ENCODE peak calls at places on chromosomes 5 and 9, in five cellular contexts. R, T, L, G and V are unnamed samples.

GRCh38 chr5:74685979-74686631 is 1.1 kb downstream of the HEXB start:
- DNase-seq in R (no peak), T (peak), G (no peak), L (no peak), V (peak)

GRCh38 chr9:104618104-104618503 is at the start of gene OR13C9:
- DNase-seq in R (no peak), T (no peak), G (no peak), L (no peak), V (no peak)

GRCh38 chr5:131252824-131253171 is 11.1 kb upstream of the CDC42SE2 start:
- DNase-seq in T (no peak), L (no peak), G (no peak), R (no peak), V (peak)

GRCh38 chr9:93541005-93541404 is 35.4 kb upstream of the PHF2 start:
- DNase-seq in L (no peak), T (no peak), R (no peak), G (no peak), V (no peak)

GRCh38 chr5:30505014-30505886 is 688.2 kb upstream of the CDH6 start:
- DNase-seq in R (peak), L (no peak), T (no peak), G (no peak), V (no peak)

GRCh38 chr9:14452539-14452938 is 138.6 kb upstream of the NFIB start:
- DNase-seq in T (peak), R (no peak), G (no peak), L (no peak), V (no peak)

GRCh38 chr5:16673241-16673998 is 56.6 kb upstream of the RETREG1 start:
- DNase-seq in T (no peak), R (no peak), G (no peak), L (no peak), V (no peak)

GRCh38 chr9:6184749-6185645 is 30.6 kb upstream of the IL33 start:
- DNase-seq in R (no peak), L (no peak), G (no peak), T (no peak), V (no peak)

GRCh38 chr9:83656032-83656680 is 33.2 kb downstream of the IDNK start:
- DNase-seq in L (no peak), T (no peak), R (no peak), G (no peak), V (no peak)

GRCh38 chr9:95382433-95382832 is 64.9 kb upstream of the FANCC start:
- DNase-seq in T (no peak), R (no peak), G (no peak), L (peak), V (no peak)

GRCh38 chr5:96509313-96509712 is 76.3 kb upstream of the PCSK1 start:
- DNase-seq in R (no peak), L (no peak), T (no peak), G (no peak), V (no peak)

GRCh38 chr9:111691686-111692329 is 30.4 kb downstream of the GNG10 start:
- DNase-seq in T (peak), G (peak), R (peak), L (peak), V (no peak)

GRCh38 chr5:141506381-141507155 is 17.7 kb downstream of the PCDHGC5 start:
- DNase-seq in L (no peak), T (no peak), R (no peak), G (no peak), V (no peak)

GRCh38 chr5:135462304-135462703 is 10.2 kb upstream of the TIFAB start:
- DNase-seq in G (peak), T (peak), L (peak), R (no peak), V (no peak)

GRCh38 chr5:169592937-169593650 is 9.5 kb downstream of the SPDL1 start:
- DNase-seq in G (no peak), L (no peak), T (no peak), R (no peak), V (no peak)

GRCh38 chr9:35407846-35408245 is 82.1 kb upstream of the RUSC2 start:
- DNase-seq in L (no peak), T (no peak), R (no peak), G (peak), V (peak)

GRCh38 chr9:34992376-34992951 is 2.9 kb downstream of the DNAJB5 start:
- DNase-seq in L (peak), R (no peak), G (no peak), T (no peak), V (no peak)

GRCh38 chr9:72691671-72692070 is 170.3 kb downstream of the TMC1 start:
- DNase-seq in G (no peak), R (no peak), L (no peak), T (no peak), V (no peak)

GRCh38 chr5:115497200-115497599 is 47.4 kb downstream of the FEM1C start:
- DNase-seq in R (no peak), L (no peak), G (no peak), T (no peak), V (no peak)

GRCh38 chr9:129559506-129559881 is 61.4 kb downstream of the C9orf50 start:
- DNase-seq in T (no peak), G (no peak), L (no peak), R (no peak), V (no peak)

GRCh38 chr5:67165524-67166459 is 30.8 kb downstream of the CD180 start:
- DNase-seq in G (peak), R (no peak), T (peak), L (peak), V (peak)
- H3K4me3 ChIP-seq in G (peak), R (no peak), T (no peak), L (peak), V (no peak)

DNA sequence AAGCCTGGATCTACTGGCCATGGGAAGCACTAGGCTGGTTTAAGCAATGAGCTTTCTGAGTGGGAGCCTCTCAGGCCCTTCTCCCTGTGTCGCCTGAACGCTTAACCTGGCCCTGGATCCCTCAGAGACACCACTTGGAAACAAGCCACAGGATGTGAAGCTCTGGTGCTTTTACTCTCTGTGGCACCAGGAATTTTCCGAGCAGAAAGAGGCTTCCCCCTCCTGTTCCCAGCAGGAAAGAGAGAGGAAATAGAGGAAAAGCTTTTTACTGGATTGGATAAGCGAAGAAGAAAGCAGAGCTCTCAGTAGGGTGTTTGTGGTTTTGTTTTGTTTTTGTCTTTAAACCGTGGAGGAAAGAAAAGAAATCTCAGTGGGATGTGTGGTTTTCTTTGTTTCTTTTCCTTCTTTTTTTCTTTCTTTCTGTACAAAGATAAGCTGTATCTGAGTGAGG is 34.5 kb downstream of the COL15A1 start:
- DNase-seq in T (no peak), L (no peak), R (no peak), G (peak), V (no peak)
- TF ChIP-seq REST in T (no peak), L (no peak), R (no peak), G (no peak), V (no peak)

DNA sequence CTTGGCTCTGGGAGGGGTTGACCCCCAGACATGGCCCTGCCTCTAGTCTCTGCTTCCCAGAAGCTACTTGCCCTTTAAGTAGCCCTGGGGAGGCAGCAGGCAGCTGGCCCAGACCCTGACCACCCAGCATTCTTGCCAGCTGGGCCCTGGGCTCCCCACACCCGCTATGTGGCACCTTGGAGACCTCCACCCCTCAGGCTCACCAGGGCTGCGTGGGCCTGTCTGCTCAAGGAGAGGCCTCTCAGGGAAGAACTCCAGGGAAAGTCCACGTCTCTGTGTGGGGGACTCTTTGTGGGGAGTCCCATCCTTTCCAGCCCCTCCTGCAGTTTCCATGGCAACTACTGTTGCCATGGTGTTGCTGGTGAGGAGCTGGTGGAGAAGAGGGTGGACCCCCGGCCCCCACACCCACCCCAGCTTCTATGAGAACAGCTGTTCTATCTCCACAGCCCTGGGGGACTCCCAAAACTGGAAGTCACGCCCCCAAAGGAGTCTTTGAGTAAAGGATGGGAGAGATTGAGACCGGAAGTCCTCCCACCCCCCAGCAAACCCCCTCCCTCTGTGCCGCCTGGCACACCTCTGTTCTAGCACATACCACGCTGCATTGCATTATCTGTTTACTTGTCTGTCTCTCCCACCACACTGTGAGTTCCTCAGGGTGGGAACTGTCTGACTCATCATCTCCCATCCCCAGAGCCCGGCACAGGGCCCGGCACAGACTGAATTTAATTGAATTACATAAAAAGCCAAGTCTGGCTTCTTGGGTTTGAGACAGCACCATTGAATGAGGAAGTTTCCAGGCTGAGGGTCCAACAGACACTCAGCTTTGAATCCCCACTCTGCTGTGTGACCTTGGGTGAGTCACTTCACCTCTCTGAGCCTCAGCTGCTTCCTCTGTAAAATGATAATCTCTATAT is 12.6 kb downstream of the DNM1 start:
- DNase-seq in R (no peak), G (no peak), L (no peak), T (peak), V (no peak)
- TF ChIP-seq POLR2AphosphoS5 in R (no peak), G (no peak), L (no peak), T (no peak), V (no peak)

DNA sequence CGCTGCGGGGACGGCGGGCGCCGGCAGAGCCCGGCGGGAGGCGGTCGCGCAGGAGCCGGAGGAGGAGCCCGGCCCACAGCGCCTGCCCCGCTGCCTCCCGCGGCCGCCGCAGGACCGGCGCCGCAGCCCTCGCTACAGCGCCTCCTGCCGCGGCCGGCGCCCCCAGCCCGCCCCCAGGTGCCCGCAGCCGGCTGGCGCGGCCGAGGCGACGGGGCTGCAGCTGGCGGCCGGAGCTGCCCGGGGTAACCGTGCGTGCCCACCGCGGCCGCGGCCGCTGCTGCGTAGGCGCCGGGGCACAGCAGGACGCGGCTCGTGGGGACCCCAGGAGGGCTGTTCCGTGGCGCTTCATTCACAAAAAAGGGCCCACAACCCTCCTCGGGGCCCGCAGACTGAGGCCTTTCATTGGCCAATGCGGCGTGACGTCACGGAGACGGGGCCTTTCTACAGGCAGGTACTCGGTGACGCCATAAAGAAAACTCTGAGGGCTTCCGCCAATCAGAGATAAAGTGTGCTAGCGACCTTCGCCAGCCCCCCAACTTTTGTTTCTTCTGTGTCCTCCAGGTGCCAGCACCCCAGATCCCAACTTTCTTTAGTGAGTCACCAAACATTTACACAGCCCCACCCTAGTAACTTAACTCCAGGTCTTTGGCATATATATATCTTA is at the start of gene CDC14B:
- DNase-seq in T (peak), L (peak), G (peak), R (peak), V (peak)
- H3K4me3 ChIP-seq in T (peak), L (peak), G (peak), R (peak), V (peak)

DNA sequence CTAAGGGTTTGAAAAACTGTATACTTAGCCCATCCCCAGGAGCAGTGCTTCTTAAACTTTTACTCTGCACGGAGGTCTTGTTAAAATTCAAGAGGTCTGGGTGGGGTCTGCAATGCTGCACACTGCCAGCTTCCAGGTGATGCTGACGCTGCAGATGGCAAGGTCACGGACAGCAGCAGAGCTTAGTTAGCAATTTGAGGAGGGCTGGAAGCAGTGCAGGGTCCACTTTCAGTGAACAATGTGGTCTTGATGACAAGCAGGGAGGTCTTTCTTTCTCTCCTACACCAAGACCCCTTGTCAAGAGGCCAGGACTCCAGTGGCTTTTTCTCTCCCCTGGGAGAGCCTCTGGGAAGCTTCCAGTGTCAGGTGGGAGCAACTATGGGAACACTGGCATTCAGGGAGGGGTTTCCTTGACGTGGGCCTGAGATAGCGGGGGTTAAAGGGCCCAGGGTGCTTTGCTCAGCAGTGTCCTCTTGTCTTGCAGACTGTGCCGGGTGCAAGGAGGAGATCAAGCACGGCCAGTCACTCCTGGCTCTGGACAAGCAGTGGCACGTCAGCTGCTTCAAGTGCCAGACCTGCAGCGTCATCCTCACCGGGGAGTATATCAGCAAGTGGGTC is 65.0 kb upstream of the AFAP1L1 start:
- DNase-seq in R (no peak), T (no peak), L (no peak), G (no peak), V (no peak)
- TF ChIP-seq REST in R (no peak), T (no peak), L (no peak), G (no peak), V (no peak)

GRCh38 chr9:1231998-1232919 is 182.1 kb downstream of the DMRT2 start:
- DNase-seq in L (no peak), T (no peak), G (no peak), R (no peak), V (no peak)
- TF ChIP-seq POLR2AphosphoS5 in L (no peak), T (no peak), G (no peak), R (no peak), V (no peak)